ENCODE peak calls at places on chromosomes 7 and 10, in six cellular contexts. U is tibial artery; P is naive thymus-derived CD8-positive, alpha-beta T cell; H is activated gamma-delta T cell treated with anti-CD3 and anti-CD28 coated beads, Interleukin-2, amount 50 U/mL, for 16 hours; Q is PC-9; F is caudate nucleus. J is an unnamed sample.

GRCh38 chr10:13993169-13993568 is 337.6 kb downstream of the FRMD4A start:
- DNase-seq in P (no peak), U (no peak), F (no peak), H (no peak), Q (no peak), J (no peak)

GRCh38 chr7:43431020-43431595 is 151.8 kb upstream of the STK17A start:
- DNase-seq in U (no peak), Q (no peak), H (no peak), P (no peak), F (no peak), J (no peak)

GRCh38 chr10:10911471-10911921 is 106.2 kb upstream of the CELF2 start:
- DNase-seq in U (peak; percentile 84), H (no peak), Q (peak; percentile 91), F (no peak), P (no peak), J (no peak)

GRCh38 chr10:31262672-31263071 is 56.3 kb upstream of the ZEB1 start:
- DNase-seq in U (no peak), F (no peak), Q (no peak), P (no peak), H (no peak), J (no peak)

GRCh38 chr10:21927601-21928000 is 75.9 kb downstream of the DNAJC1 start:
- DNase-seq in F (no peak), P (no peak), U (no peak), Q (no peak), H (no peak), J (no peak)

GRCh38 chr7:130476287-130477001 is 15.4 kb upstream of the MEST start:
- DNase-seq in U (no peak), P (no peak), H (no peak), F (no peak), Q (no peak), J (no peak)

GRCh38 chr10:93542358-93542791 is 24.1 kb upstream of the FFAR4 start:
- DNase-seq in U (no peak), H (no peak), F (no peak), Q (no peak), P (no peak), J (no peak)

GRCh38 chr7:36192050-36192824 is 39.2 kb downstream of the EEPD1 start:
- DNase-seq in H (no peak), F (no peak), U (no peak), P (no peak), Q (no peak), J (no peak)

GRCh38 chr10:110067960-110068770 is 60.4 kb downstream of the ADD3 start:
- DNase-seq in Q (peak; percentile 36), U (no peak), P (peak; percentile 49), F (no peak), H (no peak), J (peak; percentile 80)

GRCh38 chr10:92830478-92831389 is 17.6 kb upstream of the EXOC6 start:
- DNase-seq in Q (no peak), P (no peak), H (no peak), F (no peak), U (no peak), J (peak; percentile 47)

GRCh38 chr7:98993024-98993897 is 114.9 kb downstream of the TRRAP start:
- DNase-seq in H (no peak), F (no peak), Q (no peak), U (peak; percentile 27), P (no peak), J (no peak)

GRCh38 chr7:33727415-33727814 is 177.9 kb upstream of the BMPER start:
- DNase-seq in U (no peak), H (no peak), F (no peak), Q (no peak), P (no peak), J (no peak)

GRCh38 chr7:27213150-27213903 is 13.4 kb upstream of the HOXA13 start:
- DNase-seq in Q (no peak), F (no peak), H (no peak), U (peak; percentile 47), P (no peak), J (no peak)

GRCh38 chr7:22109761-22110160 is 164.1 kb upstream of the CDCA7L start:
- DNase-seq in Q (no peak), U (no peak), F (peak; percentile 65), P (no peak), H (no peak), J (no peak)

GRCh38 chr7:123649956-123650355 is 5.7 kb upstream of the LMOD2 start:
- DNase-seq in Q (no peak), P (no peak), F (no peak), H (no peak), U (no peak), J (no peak)

GRCh38 chr7:207418-208127 is 15.2 kb downstream of the FAM20C start:
- DNase-seq in F (no peak), Q (no peak), P (no peak), U (no peak), H (no peak), J (no peak)

GRCh38 chr7:93374345-93374940 is 142.3 kb downstream of the VPS50 start:
- DNase-seq in Q (no peak), U (no peak), F (peak; percentile 3), P (no peak), H (no peak), J (no peak)

GRCh38 chr7:19404912-19405329 is 259.7 kb upstream of the FERD3L start:
- DNase-seq in P (no peak), U (no peak), H (no peak), Q (peak; percentile 64), F (peak; percentile 0), J (no peak)

GRCh38 chr7:2281556-2281955 is 32.7 kb downstream of the SNX8 start:
- DNase-seq in U (no peak), H (no peak), F (no peak), P (no peak), Q (no peak), J (no peak)

GRCh38 chr10:3236644-3237043 is 64.1 kb upstream of the PITRM1 start:
- DNase-seq in P (no peak), F (no peak), H (no peak), Q (no peak), U (no peak), J (no peak)

GRCh38 chr7:36526720-36527548 is 137.3 kb downstream of the ANLN start:
- DNase-seq in H (no peak), Q (peak; percentile 59), U (no peak), F (no peak), P (no peak), J (no peak)

GRCh38 chr7:43092819-43093218 is 19.6 kb upstream of the HECW1 start:
- DNase-seq in P (no peak), U (no peak), H (no peak), F (no peak), Q (no peak), J (no peak)

GRCh38 chr10:62027841-62028501 is 126.5 kb downstream of the ARID5B start:
- DNase-seq in U (no peak), P (no peak), H (no peak), Q (no peak), F (no peak), J (no peak)

GRCh38 chr10:5583525-5584175 is 58.9 kb downstream of the CALML3 start:
- DNase-seq in U (peak; percentile 65), F (no peak), Q (peak; percentile 96), P (no peak), H (no peak), J (no peak)

GRCh38 chr7:108076141-108076540 is 54.0 kb downstream of the LAMB4 start:
- DNase-seq in F (no peak), H (no peak), Q (no peak), P (no peak), U (no peak), J (no peak)

GRCh38 chr7:150898475-150899011 is 46.2 kb downstream of the AOC1 start:
- DNase-seq in Q (peak; percentile 82), F (peak; percentile 80), P (peak; percentile 74), H (peak; percentile 70), U (peak; percentile 81), J (peak; percentile 32)

GRCh38 chr10:69758310-69758728 is 43.4 kb upstream of the COL13A1 start:
- DNase-seq in F (no peak), U (no peak), H (no peak), Q (no peak), P (no peak), J (no peak)

GRCh38 chr10:86666538-86666937 is 1.8 kb upstream of the LDB3 start:
- DNase-seq in F (peak; percentile 70), P (no peak), U (peak; percentile 92), Q (no peak), H (no peak), J (no peak)

GRCh38 chr7:128104109-128104742 is 73.0 kb upstream of the LRRC4 start:
- DNase-seq in H (no peak), Q (no peak), U (no peak), P (peak; percentile 34), F (no peak), J (no peak)